ENCODE peak calls at places on chromosome 4, in nine cellular contexts. One of them, this sample, is unnamed.

GRCh38 chr4:16253127-16253960 is 27.1 kb upstream of the TAPT1 start:
- DNase-seq in brain microvascular endothelial cell: peak
- DNase-seq in mucosa of descending colon: no peak
- DNase-seq in tibial artery: no peak
- DNase-seq in esophagus squamous epithelium: no peak
- DNase-seq in activated CD4-positive, alpha-beta T cell treated with anti-CD3 and anti-CD28 coated beads for 1 hour: no peak
- DNase-seq in A549: peak
- DNase-seq in IMR-90: peak
- DNase-seq in activated T-helper 1 cell treated with Interleukin-2 at 50 U/mL for 16 hours: no peak
- DNase-seq in this sample: no peak

GRCh38 chr4:85448880-85449763 is 25.8 kb upstream of the ARHGAP24 start:
- DNase-seq in mucosa of descending colon: no peak
- DNase-seq in IMR-90: no peak
- DNase-seq in brain microvascular endothelial cell: no peak
- DNase-seq in activated CD4-positive, alpha-beta T cell treated with anti-CD3 and anti-CD28 coated beads for 1 hour: no peak
- DNase-seq in activated T-helper 1 cell treated with Interleukin-2 at 50 U/mL for 16 hours: no peak
- DNase-seq in A549: no peak
- DNase-seq in esophagus squamous epithelium: no peak
- DNase-seq in tibial artery: no peak
- DNase-seq in this sample: no peak

GRCh38 chr4:39357002-39357401 is 9.2 kb downstream of the RFC1 start:
- DNase-seq in IMR-90: no peak
- DNase-seq in tibial artery: no peak
- DNase-seq in A549: no peak
- DNase-seq in brain microvascular endothelial cell: no peak
- DNase-seq in esophagus squamous epithelium: no peak
- DNase-seq in activated CD4-positive, alpha-beta T cell treated with anti-CD3 and anti-CD28 coated beads for 1 hour: no peak
- DNase-seq in mucosa of descending colon: no peak
- DNase-seq in activated T-helper 1 cell treated with Interleukin-2 at 50 U/mL for 16 hours: no peak
- DNase-seq in this sample: no peak

GRCh38 chr4:48620861-48621260 is 130.8 kb downstream of the ZAR1 start:
- DNase-seq in tibial artery: no peak
- DNase-seq in A549: no peak
- DNase-seq in mucosa of descending colon: no peak
- DNase-seq in IMR-90: no peak
- DNase-seq in esophagus squamous epithelium: no peak
- DNase-seq in activated T-helper 1 cell treated with Interleukin-2 at 50 U/mL for 16 hours: no peak
- DNase-seq in activated CD4-positive, alpha-beta T cell treated with anti-CD3 and anti-CD28 coated beads for 1 hour: no peak
- DNase-seq in brain microvascular endothelial cell: no peak
- DNase-seq in this sample: no peak

GRCh38 chr4:126541820-126542219 is 1090.9 kb upstream of the INTU start:
- DNase-seq in A549: no peak
- DNase-seq in esophagus squamous epithelium: no peak
- DNase-seq in brain microvascular endothelial cell: no peak
- DNase-seq in activated CD4-positive, alpha-beta T cell treated with anti-CD3 and anti-CD28 coated beads for 1 hour: no peak
- DNase-seq in mucosa of descending colon: no peak
- DNase-seq in tibial artery: no peak
- DNase-seq in activated T-helper 1 cell treated with Interleukin-2 at 50 U/mL for 16 hours: no peak
- DNase-seq in IMR-90: no peak
- DNase-seq in this sample: no peak

GRCh38 chr4:7831330-7831729 is 108.3 kb downstream of the AFAP1 start:
- DNase-seq in IMR-90: peak
- DNase-seq in esophagus squamous epithelium: no peak
- DNase-seq in mucosa of descending colon: no peak
- DNase-seq in A549: no peak
- DNase-seq in brain microvascular endothelial cell: peak
- DNase-seq in tibial artery: no peak
- DNase-seq in activated T-helper 1 cell treated with Interleukin-2 at 50 U/mL for 16 hours: no peak
- DNase-seq in activated CD4-positive, alpha-beta T cell treated with anti-CD3 and anti-CD28 coated beads for 1 hour: no peak
- DNase-seq in this sample: peak

GRCh38 chr4:75494563-75494962 is 19.6 kb downstream of the RCHY1 start:
- DNase-seq in mucosa of descending colon: no peak
- DNase-seq in tibial artery: no peak
- DNase-seq in esophagus squamous epithelium: no peak
- DNase-seq in A549: no peak
- DNase-seq in IMR-90: peak
- DNase-seq in activated T-helper 1 cell treated with Interleukin-2 at 50 U/mL for 16 hours: no peak
- DNase-seq in brain microvascular endothelial cell: peak
- DNase-seq in activated CD4-positive, alpha-beta T cell treated with anti-CD3 and anti-CD28 coated beads for 1 hour: no peak
- DNase-seq in this sample: no peak

GRCh38 chr4:125994024-125994423 is 679.3 kb downstream of the FAT4 start:
- DNase-seq in mucosa of descending colon: no peak
- DNase-seq in esophagus squamous epithelium: no peak
- DNase-seq in IMR-90: peak
- DNase-seq in A549: no peak
- DNase-seq in activated CD4-positive, alpha-beta T cell treated with anti-CD3 and anti-CD28 coated beads for 1 hour: no peak
- DNase-seq in tibial artery: no peak
- DNase-seq in activated T-helper 1 cell treated with Interleukin-2 at 50 U/mL for 16 hours: no peak
- DNase-seq in brain microvascular endothelial cell: no peak
- DNase-seq in this sample: no peak

GRCh38 chr4:124278477-124278876 is 434.1 kb downstream of the ANKRD50 start:
- DNase-seq in IMR-90: peak
- DNase-seq in esophagus squamous epithelium: no peak
- DNase-seq in activated T-helper 1 cell treated with Interleukin-2 at 50 U/mL for 16 hours: no peak
- DNase-seq in brain microvascular endothelial cell: peak
- DNase-seq in A549: no peak
- DNase-seq in mucosa of descending colon: no peak
- DNase-seq in tibial artery: no peak
- DNase-seq in activated CD4-positive, alpha-beta T cell treated with anti-CD3 and anti-CD28 coated beads for 1 hour: no peak
- DNase-seq in this sample: no peak

GRCh38 chr4:126583509-126583908 is 1049.2 kb upstream of the INTU start:
- DNase-seq in esophagus squamous epithelium: no peak
- DNase-seq in tibial artery: no peak
- DNase-seq in A549: no peak
- DNase-seq in activated T-helper 1 cell treated with Interleukin-2 at 50 U/mL for 16 hours: no peak
- DNase-seq in activated CD4-positive, alpha-beta T cell treated with anti-CD3 and anti-CD28 coated beads for 1 hour: no peak
- DNase-seq in IMR-90: peak
- DNase-seq in brain microvascular endothelial cell: no peak
- DNase-seq in mucosa of descending colon: no peak
- DNase-seq in this sample: no peak

GRCh38 chr4:185576918-185577591 is 41.7 kb upstream of the PDLIM3 start:
- DNase-seq in IMR-90: peak
- DNase-seq in tibial artery: no peak
- DNase-seq in esophagus squamous epithelium: no peak
- DNase-seq in A549: no peak
- DNase-seq in activated T-helper 1 cell treated with Interleukin-2 at 50 U/mL for 16 hours: no peak
- DNase-seq in activated CD4-positive, alpha-beta T cell treated with anti-CD3 and anti-CD28 coated beads for 1 hour: no peak
- DNase-seq in brain microvascular endothelial cell: no peak
- DNase-seq in mucosa of descending colon: no peak
- DNase-seq in this sample: no peak

GRCh38 chr4:52873861-52874343 is 11.8 kb downstream of the RASL11B start:
- DNase-seq in mucosa of descending colon: peak
- DNase-seq in brain microvascular endothelial cell: no peak
- DNase-seq in esophagus squamous epithelium: no peak
- DNase-seq in A549: no peak
- DNase-seq in activated CD4-positive, alpha-beta T cell treated with anti-CD3 and anti-CD28 coated beads for 1 hour: no peak
- DNase-seq in IMR-90: no peak
- DNase-seq in tibial artery: no peak
- DNase-seq in activated T-helper 1 cell treated with Interleukin-2 at 50 U/mL for 16 hours: no peak
- DNase-seq in this sample: peak

GRCh38 chr4:98446499-98447375 is 185.6 kb downstream of the RAP1GDS1 start:
- DNase-seq in mucosa of descending colon: peak
- DNase-seq in activated T-helper 1 cell treated with Interleukin-2 at 50 U/mL for 16 hours: peak
- DNase-seq in IMR-90: peak
- DNase-seq in activated CD4-positive, alpha-beta T cell treated with anti-CD3 and anti-CD28 coated beads for 1 hour: peak
- DNase-seq in tibial artery: no peak
- DNase-seq in A549: no peak
- DNase-seq in brain microvascular endothelial cell: peak
- DNase-seq in esophagus squamous epithelium: no peak
- DNase-seq in this sample: peak

GRCh38 chr4:151488968-151489367 is 80.0 kb downstream of the FHIP1A start:
- DNase-seq in A549: no peak
- DNase-seq in esophagus squamous epithelium: no peak
- DNase-seq in activated CD4-positive, alpha-beta T cell treated with anti-CD3 and anti-CD28 coated beads for 1 hour: no peak
- DNase-seq in mucosa of descending colon: no peak
- DNase-seq in brain microvascular endothelial cell: no peak
- DNase-seq in IMR-90: no peak
- DNase-seq in tibial artery: no peak
- DNase-seq in activated T-helper 1 cell treated with Interleukin-2 at 50 U/mL for 16 hours: no peak
- DNase-seq in this sample: no peak

GRCh38 chr4:176792348-176793059 is at the start of gene VEGFC:
- DNase-seq in esophagus squamous epithelium: no peak
- DNase-seq in A549: no peak
- DNase-seq in brain microvascular endothelial cell: peak
- DNase-seq in activated T-helper 1 cell treated with Interleukin-2 at 50 U/mL for 16 hours: no peak
- DNase-seq in activated CD4-positive, alpha-beta T cell treated with anti-CD3 and anti-CD28 coated beads for 1 hour: no peak
- DNase-seq in tibial artery: peak
- DNase-seq in IMR-90: peak
- DNase-seq in mucosa of descending colon: peak
- DNase-seq in this sample: peak

This sample was measured in activated CD8-positive, alpha-beta memory T cell treated with anti-CD3 and anti-CD28 coated beads, Interleukin-2, amount 10 ng/mL, durations not matched to agents 7 days and 5 days.